ENCODE peak calls at places on chromosomes 7 and 10, in five cellular contexts. C is right lobe of liver; J is naive thymus-derived CD4-positive, alpha-beta T cell; O is Peyer's patch; Q is CD8-positive, alpha-beta T cell. Z is an unnamed sample.

GRCh38 chr10:101485681-101486554 is 102.1 kb downstream of the POLL start:
- DNase-seq in C (peak; percentile 70), J (no peak), O (no peak), Q (no peak), Z (no peak)

GRCh38 chr7:71389976-71390375 is 258.0 kb downstream of the GALNT17 start:
- DNase-seq in C (no peak), J (no peak), O (no peak), Q (no peak), Z (no peak)

GRCh38 chr10:16853201-16853600 is 36.0 kb upstream of the RSU1 start:
- DNase-seq in C (no peak), J (no peak), O (no peak), Q (no peak), Z (no peak)

GRCh38 chr7:146321301-146321700 is 204.7 kb downstream of the CNTNAP2 start:
- DNase-seq in C (no peak), J (no peak), O (no peak), Q (no peak), Z (no peak)

GRCh38 chr7:140200102-140200989 is 23.6 kb upstream of the KDM7A start:
- DNase-seq in C (no peak), J (no peak), O (peak; percentile 61), Q (no peak), Z (no peak)

GRCh38 chr10:3568983-3569382 is 216.0 kb downstream of the KLF6 start:
- DNase-seq in C (no peak), J (no peak), O (no peak), Q (no peak), Z (no peak)

GRCh38 chr7:28685291-28685659 is 272.9 kb downstream of the TRIL start:
- DNase-seq in C (peak; percentile 56), J (no peak), O (peak; percentile 47), Q (no peak), Z (no peak)

GRCh38 chr7:5497158-5498103 is 73.8 kb upstream of the TNRC18 start:
- DNase-seq in C (no peak), J (no peak), O (no peak), Q (no peak), Z (no peak)

GRCh38 chr7:143375298-143376034 is 5.7 kb upstream of the ZYX start:
- DNase-seq in C (no peak), J (peak; percentile 46), O (no peak), Q (peak; percentile 77), Z (peak; percentile 65)

GRCh38 chr10:55183993-55184392 is 383.0 kb upstream of the PCDH15 start:
- DNase-seq in C (no peak), J (no peak), O (no peak), Q (no peak), Z (no peak)

GRCh38 chr7:12436896-12437535 is 33.4 kb upstream of the VWDE start:
- DNase-seq in C (no peak), J (no peak), O (no peak), Q (no peak), Z (peak; percentile 49)

GRCh38 chr10:110808619-110809018 is 63.1 kb upstream of the PDCD4 start:
- DNase-seq in C (no peak), J (no peak), O (no peak), Q (no peak), Z (no peak)

GRCh38 chr7:50690541-50691011 is 92.1 kb downstream of the GRB10 start:
- DNase-seq in C (no peak), J (no peak), O (no peak), Q (no peak), Z (no peak)

GRCh38 chr7:127419196-127419595 is 26.7 kb upstream of the ZNF800 start:
- DNase-seq in C (no peak), J (no peak), O (no peak), Q (no peak), Z (no peak)

GRCh38 chr7:138027100-138027499 is 25.2 kb upstream of the CREB3L2 start:
- DNase-seq in C (no peak), J (no peak), O (no peak), Q (no peak), Z (no peak)

GRCh38 chr10:118311505-118311904 is 30.6 kb downstream of the FAM204A start:
- DNase-seq in C (no peak), J (no peak), O (no peak), Q (no peak), Z (no peak)

GRCh38 chr10:116056445-116057293 is 216.3 kb downstream of the GFRA1 start:
- DNase-seq in C (peak; percentile 88), J (no peak), O (no peak), Q (no peak), Z (no peak)

GRCh38 chr10:30116254-30116573 is 56.8 kb upstream of the JCAD start:
- DNase-seq in C (no peak), J (no peak), O (no peak), Q (no peak), Z (no peak)

GRCh38 chr10:76329891-76330575 is 898.6 kb downstream of the LRMDA start:
- DNase-seq in C (no peak), J (no peak), O (no peak), Q (no peak), Z (no peak)

GRCh38 chr7:148903504-148903903 is 19.4 kb upstream of the EZH2 start:
- DNase-seq in C (no peak), J (no peak), O (no peak), Q (no peak), Z (no peak)

GRCh38 chr10:104069610-104070009 is 16.1 kb downstream of the COL17A1 start:
- DNase-seq in C (no peak), J (no peak), O (peak; percentile 76), Q (no peak), Z (no peak)

DNA sequence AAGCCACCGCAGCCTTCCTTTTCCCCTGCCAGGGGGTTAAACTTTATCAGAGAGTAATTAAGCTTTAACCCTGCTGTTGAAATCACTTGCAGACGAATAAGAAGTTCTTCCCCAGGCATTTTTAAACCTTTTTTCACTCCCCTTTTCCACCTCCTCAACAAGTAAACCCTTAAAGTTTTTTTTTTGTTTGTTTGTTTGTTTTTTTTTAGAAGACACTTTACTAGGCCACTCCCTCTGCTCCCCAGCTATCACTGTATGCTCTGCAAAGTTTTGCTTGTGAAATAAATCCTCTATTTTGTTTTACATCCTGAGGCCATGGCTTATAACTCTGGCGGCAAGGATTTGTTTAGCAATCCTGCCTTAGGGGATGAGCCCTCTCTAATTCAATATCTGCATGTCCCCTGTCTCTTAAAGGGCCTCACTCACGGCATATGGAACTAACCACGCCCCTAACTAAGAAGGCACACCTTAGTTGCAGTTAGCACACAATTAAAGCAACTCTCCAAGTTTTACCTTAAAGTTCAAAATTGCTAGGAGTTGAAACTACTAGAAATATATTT is 1354.7 kb upstream of the LRRTM3 start:
- DNase-seq in C (no peak), J (no peak), O (no peak), Q (no peak), Z (no peak)
- H3K4me3 ChIP-seq in C (peak overlapping the region; percentile 49), J (no peak overlapping the region), O (peak overlapping the region; percentile 56), Q (no peak overlapping the region), Z (peak overlapping the region; percentile 36)

GRCh38 chr7:32026076-32026425 is 44.2 kb downstream of the PDE1C start:
- DNase-seq in C (no peak), J (no peak), O (no peak), Q (no peak), Z (no peak)

GRCh38 chr7:32032211-32032610 is 38.0 kb downstream of the PDE1C start:
- DNase-seq in C (no peak), J (no peak), O (no peak), Q (no peak), Z (no peak)

GRCh38 chr7:32034052-32034451 is 36.2 kb downstream of the PDE1C start:
- DNase-seq in C (no peak), J (no peak), O (no peak), Q (no peak), Z (no peak)

GRCh38 chr7:32033006-32033405 is 37.2 kb downstream of the PDE1C start:
- DNase-seq in C (no peak), J (no peak), O (no peak), Q (no peak), Z (no peak)

GRCh38 chr7:32030904-32031692 is 39.1 kb downstream of the PDE1C start:
- DNase-seq in C (no peak), J (no peak), O (no peak), Q (no peak), Z (no peak)
- H3K4me1 ChIP-seq in C (no peaks in the 10 kb centered on the region), J (no peaks in the 10 kb centered on the region), O (no peaks in the 10 kb centered on the region), Q (no peaks in the 10 kb centered on the region), Z (no peaks in the 10 kb centered on the region)

GRCh38 chr10:19638173-19638872 is 177.9 kb upstream of the PLXDC2 start:
- DNase-seq in C (peak; percentile 51), J (no peak), O (peak; percentile 61), Q (no peak), Z (peak; percentile 43)
- H3K4me3 ChIP-seq in C (peak overlapping the region; percentile 2), J (no peak overlapping the region), O (peak overlapping the region; percentile 29), Q (no peak overlapping the region), Z (peak overlapping the region; percentile 23)

DNA sequence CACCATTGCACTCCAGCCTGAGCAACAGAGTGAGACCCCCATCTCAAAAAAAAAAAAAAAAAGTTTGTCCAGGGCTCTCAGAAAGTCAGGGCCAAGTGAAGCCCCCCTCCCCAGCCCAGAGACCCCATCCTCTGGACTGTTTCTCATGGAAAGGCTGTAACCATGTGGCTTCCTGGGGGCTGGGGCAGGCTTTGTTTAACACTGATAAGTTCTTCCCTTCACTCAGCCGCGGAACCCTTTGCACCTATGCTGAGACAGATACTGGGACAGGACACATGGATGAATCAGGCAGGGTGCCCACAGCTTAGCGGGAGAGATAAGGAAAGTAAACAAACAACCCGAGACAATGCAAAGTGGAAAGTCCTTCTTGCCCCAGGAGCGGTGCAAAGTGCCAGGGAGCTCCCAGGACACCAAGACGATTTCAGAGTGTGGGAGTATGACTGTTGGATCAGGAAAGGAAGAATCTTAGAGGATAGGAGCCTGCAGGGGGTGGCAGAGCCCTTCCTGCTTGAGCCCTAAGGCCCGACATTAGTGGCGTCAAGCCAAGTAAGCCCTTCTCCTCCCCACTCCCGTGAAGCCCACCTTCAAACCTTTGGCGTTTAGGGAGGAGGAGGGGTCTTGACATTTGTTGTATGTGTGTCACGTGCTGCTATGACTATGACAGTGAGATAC is 11.6 kb downstream of the MLXIPL start:
- DNase-seq in C (peak; percentile 97), J (no peak), O (peak; percentile 91), Q (no peak), Z (peak; percentile 19)
- H3K4me1 ChIP-seq in C (peaks cover 72% of the 10 kb centered on the region), J (no peaks in the 10 kb centered on the region), O (no peaks in the 10 kb centered on the region), Q (no peaks in the 10 kb centered on the region), Z (no peaks in the 10 kb centered on the region)

DNA sequence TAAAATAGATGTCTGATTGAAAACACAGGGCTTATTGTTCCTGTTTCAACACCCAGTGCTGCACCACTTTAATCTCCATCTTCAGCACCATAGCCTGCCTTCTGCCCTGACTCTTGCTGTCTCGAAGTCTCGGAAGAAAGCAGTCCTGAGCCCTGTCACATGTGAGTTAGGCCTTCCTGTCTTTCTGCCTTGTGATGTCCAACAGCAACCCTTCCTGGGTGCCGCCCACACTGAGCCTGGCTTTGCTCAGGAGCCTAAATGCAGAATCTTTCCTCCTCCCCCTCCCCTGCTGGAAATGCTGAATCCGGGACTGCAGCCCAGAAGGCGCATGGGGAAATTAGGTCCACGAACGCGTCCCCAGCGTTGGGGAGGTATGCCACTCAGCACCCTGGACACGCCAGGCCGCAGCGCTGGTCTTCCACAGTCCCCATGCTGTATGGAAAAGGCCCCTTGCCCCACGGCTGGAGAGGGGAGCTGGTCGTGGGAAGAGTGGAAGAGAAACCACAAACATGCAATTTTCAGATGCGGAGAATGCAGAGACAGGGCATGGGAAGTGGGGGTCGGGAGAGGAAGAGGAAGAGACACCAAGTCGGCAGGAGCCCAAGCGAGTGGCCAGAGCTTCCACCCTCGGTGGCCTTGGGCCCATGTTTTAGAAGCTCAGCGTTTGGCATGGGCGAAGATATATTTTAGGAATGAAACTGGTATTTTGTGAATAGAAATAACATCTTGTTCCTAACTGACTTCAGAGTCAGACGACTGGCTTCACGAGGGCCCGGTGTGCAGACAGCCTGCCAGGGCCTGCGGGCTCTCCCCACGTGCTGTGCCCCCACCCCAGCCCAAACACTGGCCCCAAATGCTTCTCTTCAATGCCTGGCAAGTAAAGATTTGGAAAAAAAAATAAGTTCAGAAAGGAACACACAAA is 656.1 kb upstream of the FOXK1 start:
- DNase-seq in C (no peak), J (no peak), O (peak; percentile 29), Q (no peak), Z (no peak)
- H3K4me3 ChIP-seq in C (no peak overlapping the region), J (no peak overlapping the region), O (no peak overlapping the region), Q (no peak overlapping the region), Z (no peak overlapping the region)

Z was measured in left lung.